ENCODE peak calls at places on chromosomes 6 and 20, in eight cellular contexts. Q is osteoblast, N is choroid plexus epithelial cell, D is NB4, Y is GM13976, X is dorsolateral prefrontal cortex, B is Peyer's patch, U is heart right ventricle. H is an unnamed sample.

GRCh38 chr20:20567712-20568111 is 144.7 kb downstream of the RALGAPA2 start:
- DNase-seq in Q (no peak), N (no peak), D (no peak), Y (no peak), X (no peak), B (no peak), U (no peak), H (no peak)

GRCh38 chr20:20452254-20452676 is 84.4 kb downstream of the INSM1 start:
- DNase-seq in Q (peak), N (peak), D (peak), Y (peak), X (peak), B (peak), U (peak), H (peak)

GRCh38 chr20:41411458-41411857 is 44.8 kb upstream of the EMILIN3 start:
- DNase-seq in Q (peak), N (peak), D (peak), Y (no peak), X (no peak), B (no peak), U (no peak), H (no peak)

GRCh38 chr20:1122388-1123315 is 4.2 kb downstream of the PSMF1 start:
- DNase-seq in Q (no peak), N (peak), D (peak), Y (no peak), X (no peak), B (peak), U (peak), H (no peak)

GRCh38 chr20:19692100-19692499 is 66.0 kb upstream of the RIN2 start:
- DNase-seq in Q (no peak), N (peak), D (no peak), Y (no peak), X (no peak), B (no peak), U (no peak), H (no peak)

GRCh38 chr6:104987218-104987617 is 30.3 kb downstream of the LIN28B start:
- DNase-seq in Q (no peak), N (no peak), D (peak), Y (no peak), X (no peak), B (no peak), U (no peak), H (no peak)

GRCh38 chr6:85703359-85703758 is 60.7 kb upstream of the SYNCRIP start:
- DNase-seq in Q (no peak), N (peak), D (no peak), Y (no peak), X (no peak), B (no peak), U (no peak), H (no peak)

GRCh38 chr6:166786704-166787293 is 159.7 kb upstream of the RPS6KA2 start:
- DNase-seq in Q (peak), N (peak), D (peak), Y (peak), X (no peak), B (no peak), U (peak), H (peak)

GRCh38 chr6:71510057-71510713 is 221.6 kb downstream of the OGFRL1 start:
- DNase-seq in Q (peak), N (peak), D (peak), Y (peak), X (peak), B (peak), U (peak), H (peak)

DNA sequence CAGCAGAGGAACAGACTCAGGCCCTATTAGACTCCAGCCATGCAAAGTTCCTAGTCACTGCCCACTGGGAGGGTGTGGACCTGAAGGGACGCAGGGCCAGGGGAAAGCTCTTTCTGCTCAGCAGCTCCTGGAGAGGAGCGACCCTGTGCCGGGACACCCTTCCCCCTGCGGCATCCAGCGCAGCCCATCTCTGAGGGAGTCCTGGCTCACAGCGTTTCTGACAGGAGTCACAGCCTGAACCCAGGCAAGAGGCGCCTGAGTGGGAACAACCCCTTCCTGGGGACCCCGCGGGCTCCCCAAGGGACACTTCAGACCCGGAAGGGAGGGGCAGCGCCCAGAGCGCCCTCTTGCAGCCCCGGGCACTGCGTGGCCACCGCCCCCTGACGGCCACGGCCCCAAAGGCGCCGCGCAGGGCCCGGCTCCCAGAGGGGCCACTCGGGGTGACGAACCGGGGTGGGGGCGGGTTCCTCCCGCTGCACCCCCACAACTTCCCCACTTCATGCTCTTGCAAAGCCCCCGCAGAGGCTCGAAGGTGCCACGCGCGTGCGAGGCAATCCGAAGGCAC is 853 bp downstream of the UCKL1 start:
- DNase-seq in Q (peak), N (no peak), D (peak), Y (peak), X (no peak), B (peak), U (no peak), H (peak)
- TF ChIP-seq CTCF in Q (peak), N (no peak), D (peak), Y (peak), X (peak), B (peak), U (no peak), H (peak)

GRCh38 chr6:132300323-132300949 is 100.8 kb downstream of the MOXD1 start:
- DNase-seq in Q (no peak), N (peak), D (peak), Y (peak), X (peak), B (peak), U (peak), H (peak)
- TF ChIP-seq CTCF in Q (peak), N (peak), D (peak), Y (peak), X (peak), B (peak), U (peak), H (peak)

DNA sequence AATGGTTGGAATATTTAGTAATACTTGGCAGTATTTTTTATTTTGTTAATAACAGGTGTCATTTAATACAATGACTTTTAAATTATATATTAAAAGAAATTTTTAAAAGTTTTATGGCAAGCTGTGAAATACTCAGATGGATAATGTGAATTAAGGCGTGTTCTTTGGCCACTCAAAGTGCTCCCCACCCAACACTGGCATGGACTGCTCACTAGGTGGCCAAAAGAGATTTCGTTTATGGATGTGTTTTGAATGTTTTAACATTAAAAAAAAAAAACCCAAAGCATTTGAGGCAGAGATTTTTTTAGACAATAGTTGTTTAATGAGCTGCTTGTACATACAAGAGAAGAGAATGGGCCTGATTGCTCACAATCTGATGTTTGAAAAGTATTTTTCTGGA is 86.5 kb downstream of the QKI start:
- DNase-seq in Q (no peak), N (no peak), D (no peak), Y (no peak), X (no peak), B (no peak), U (no peak), H (no peak)
- TF ChIP-seq CTCF in Q (no peak), N (peak), D (no peak), Y (no peak), X (no peak), B (no peak), U (no peak), H (no peak)

GRCh38 chr6:151390276-151391020 is 911 bp downstream of the ZBTB2 start:
- DNase-seq in Q (peak), N (peak), D (peak), Y (peak), X (peak), B (peak), U (peak), H (peak)
- TF ChIP-seq CTCF in Q (no peak), N (no peak), D (no peak), Y (no peak), X (no peak), B (no peak), U (no peak), H (no peak)

GRCh38 chr6:117346142-117346930 is 79.4 kb downstream of the ROS1 start:
- DNase-seq in Q (no peak), N (peak), D (peak), Y (peak), X (no peak), B (no peak), U (no peak), H (peak)
- TF ChIP-seq CTCF in Q (peak), N (peak), D (no peak), Y (no peak), X (peak), B (peak), U (peak), H (no peak)

GRCh38 chr20:23078994-23079364 is 7.1 kb downstream of the CD93 start:
- DNase-seq in Q (no peak), N (no peak), D (no peak), Y (no peak), X (no peak), B (no peak), U (no peak), H (no peak)
- TF ChIP-seq CTCF in Q (no peak), N (peak), D (peak), Y (peak), X (no peak), B (no peak), U (no peak), H (peak)

GRCh38 chr6:78513856-78514255 is 353.5 kb upstream of the IRAK1BP1 start:
- DNase-seq in Q (no peak), N (no peak), D (peak), Y (no peak), X (no peak), B (no peak), U (no peak), H (peak)
- TF ChIP-seq CTCF in Q (no peak), N (peak), D (peak), Y (peak), X (no peak), B (no peak), U (no peak), H (no peak)

DNA sequence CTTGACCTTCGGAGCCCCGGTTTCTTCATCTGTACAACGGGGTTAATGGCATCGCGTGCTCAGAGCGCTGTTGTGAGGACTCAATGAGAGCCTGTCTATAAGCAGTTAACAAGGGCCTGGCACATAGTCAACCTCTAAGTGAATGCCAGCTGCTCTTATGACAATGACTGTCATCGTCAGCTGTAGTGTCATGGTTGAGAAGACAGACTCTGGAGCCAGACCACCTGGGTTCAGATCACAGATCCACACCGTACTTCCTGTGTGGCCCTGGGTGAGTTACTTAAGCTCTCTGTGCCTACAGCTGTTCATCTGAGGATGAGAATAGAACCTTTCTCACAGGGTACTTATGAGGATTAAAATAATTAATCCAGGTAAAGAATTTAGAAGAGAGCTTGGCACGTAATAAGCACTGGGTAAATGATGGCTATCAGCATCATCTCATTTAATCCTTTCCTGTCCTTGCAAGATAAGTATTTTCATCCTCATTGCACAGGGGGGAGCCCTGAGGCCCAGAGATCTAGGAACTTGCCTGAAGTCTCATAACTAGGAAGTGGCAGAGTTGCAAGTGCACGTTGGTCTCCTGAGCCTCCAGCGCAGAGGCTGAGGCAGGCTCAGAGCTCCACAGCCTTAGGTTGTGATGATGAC is 105.3 kb downstream of the EYA2 start:
- DNase-seq in Q (no peak), N (no peak), D (peak), Y (no peak), X (no peak), B (no peak), U (no peak), H (no peak)
- TF ChIP-seq CTCF in Q (no peak), N (no peak), D (no peak), Y (no peak), X (no peak), B (no peak), U (no peak), H (no peak)

DNA sequence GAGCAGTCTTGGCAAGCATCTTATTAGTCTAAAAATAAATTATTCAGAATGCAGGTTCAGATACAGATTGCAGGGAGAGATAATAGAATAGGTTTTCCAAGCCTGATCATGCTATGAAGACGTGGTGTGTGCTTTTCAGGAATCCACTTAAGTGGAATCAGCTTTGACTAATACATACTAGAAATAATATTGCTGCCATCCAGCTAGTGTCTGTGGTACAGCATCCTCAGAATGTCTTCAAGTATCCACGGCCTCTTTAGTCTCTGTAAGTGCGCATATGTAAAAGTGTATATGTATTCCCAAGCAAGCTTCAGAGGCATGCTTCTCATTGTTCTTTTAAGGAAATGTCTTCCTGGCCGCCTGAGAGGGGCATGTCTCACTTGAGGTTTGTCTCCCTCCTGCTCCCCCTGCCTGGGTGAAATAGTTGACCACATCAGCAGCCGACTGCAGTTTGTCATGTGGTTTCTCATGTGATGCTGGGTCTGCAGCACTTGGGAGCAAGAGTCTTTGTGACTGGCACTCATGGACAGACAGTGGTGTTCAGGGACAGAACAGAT is 150.9 kb downstream of the PRL start:
- DNase-seq in Q (peak), N (peak), D (peak), Y (no peak), X (peak), B (no peak), U (peak), H (no peak)
- TF ChIP-seq CTCF in Q (peak), N (peak), D (no peak), Y (no peak), X (peak), B (no peak), U (no peak), H (no peak)

DNA sequence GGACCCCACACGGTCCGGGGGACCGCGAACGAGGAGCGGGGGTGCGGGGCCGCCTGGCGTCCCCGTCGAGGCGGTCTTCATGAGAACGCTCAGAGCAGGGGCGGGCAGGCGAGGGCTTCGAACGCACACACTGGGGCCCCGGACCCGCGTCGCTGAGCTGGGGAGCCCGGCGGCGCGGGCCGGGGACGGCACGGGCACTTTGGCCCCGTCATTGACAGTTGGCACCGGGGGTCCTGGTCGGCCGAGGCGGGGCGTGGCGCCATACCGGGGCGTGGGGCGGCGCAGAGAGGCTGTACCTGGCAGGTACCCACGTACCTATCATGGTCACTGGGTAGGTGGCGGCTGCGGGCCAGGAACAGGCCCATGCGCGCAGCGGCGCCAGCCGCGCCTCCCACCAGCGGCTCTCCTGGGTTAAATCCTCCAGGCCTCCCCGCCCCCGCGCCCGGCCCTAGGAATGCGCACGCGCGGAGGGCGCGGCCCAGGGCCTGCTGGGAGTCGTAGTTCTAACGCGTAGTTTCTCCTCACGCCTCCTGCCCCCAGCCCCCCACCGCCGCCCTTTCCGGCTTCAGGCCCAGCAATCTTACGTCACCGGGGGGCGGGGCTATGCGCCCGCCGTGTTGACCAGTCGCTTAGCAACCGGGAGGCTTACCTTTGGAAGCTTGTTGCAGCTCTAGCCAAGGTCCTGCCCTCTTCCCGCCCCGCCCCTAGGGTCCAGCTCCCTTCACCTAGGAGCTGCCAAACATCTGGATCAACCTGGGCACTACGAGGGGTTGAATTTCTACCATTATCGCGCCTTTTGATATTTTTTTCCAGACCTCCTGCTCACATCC is at the start of the genes PACRG and PRKN:
- DNase-seq in Q (peak), N (peak), D (peak), Y (peak), X (peak), B (peak), U (peak), H (peak)
- TF ChIP-seq CTCF in Q (no peak), N (no peak), D (no peak), Y (no peak), X (no peak), B (no peak), U (no peak), H (no peak)

H was measured in GM20000.